ENCODE peak calls at places on chromosomes 16 and 17, in four cellular contexts. One of them, this sample, is unnamed. For H4K20me1, the result is how much of the 10 kb centered on the place peaks cover.

GRCh38 chr16:2779978-2780898 is 3.2 kb upstream of the ELOB start:
- DNase-seq in IMR-90: no peak
- DNase-seq in fibroblast of lung: no peak
- DNase-seq in GM23248: no peak
- DNase-seq in this sample: no peak

GRCh38 chr17:16877102-16877501 is 94.8 kb downstream of the TNFRSF13B start:
- DNase-seq in IMR-90: no peak
- DNase-seq in fibroblast of lung: no peak
- DNase-seq in GM23248: peak
- DNase-seq in this sample: no peak

GRCh38 chr16:4377573-4378146 is 6.0 kb downstream of the VASN start:
- DNase-seq in IMR-90: no peak
- DNase-seq in fibroblast of lung: no peak
- DNase-seq in GM23248: peak
- DNase-seq in this sample: no peak

GRCh38 chr17:50363217-50364060 is 9.5 kb downstream of the MRPL27 start:
- DNase-seq in IMR-90: peak
- DNase-seq in fibroblast of lung: peak
- DNase-seq in GM23248: peak
- DNase-seq in this sample: no peak

GRCh38 chr17:48293319-48294192 is 136.5 kb downstream of the SKAP1 start:
- DNase-seq in IMR-90: no peak
- DNase-seq in fibroblast of lung: no peak
- DNase-seq in GM23248: no peak
- DNase-seq in this sample: no peak

GRCh38 chr16:3589441-3589921 is 12.3 kb upstream of the NLRC3 start:
- DNase-seq in IMR-90: no peak
- DNase-seq in fibroblast of lung: no peak
- DNase-seq in GM23248: no peak
- DNase-seq in this sample: no peak

GRCh38 chr16:84007520-84007919 is 35.1 kb downstream of the SLC38A8 start:
- DNase-seq in IMR-90: no peak
- DNase-seq in fibroblast of lung: no peak
- DNase-seq in GM23248: no peak
- DNase-seq in this sample: no peak

GRCh38 chr17:76027159-76027839 is at the start of gene EVPL:
- DNase-seq in IMR-90: no peak
- DNase-seq in fibroblast of lung: no peak
- DNase-seq in GM23248: no peak
- DNase-seq in this sample: peak

GRCh38 chr17:57260325-57261083 is 4.2 kb downstream of the MSI2 start:
- DNase-seq in IMR-90: no peak
- DNase-seq in fibroblast of lung: no peak
- DNase-seq in GM23248: no peak
- DNase-seq in this sample: no peak

GRCh38 chr17:75241996-75242460 is 19.4 kb downstream of the GGA3 start:
- DNase-seq in IMR-90: peak
- DNase-seq in fibroblast of lung: peak
- DNase-seq in GM23248: peak
- DNase-seq in this sample: no peak

GRCh38 chr17:13024526-13025263 is 6.9 kb upstream of the ELAC2 start:
- DNase-seq in IMR-90: peak
- DNase-seq in fibroblast of lung: peak
- DNase-seq in GM23248: peak
- DNase-seq in this sample: peak

GRCh38 chr16:3829631-3830536 is 50.6 kb downstream of the CREBBP start:
- DNase-seq in IMR-90: peak
- DNase-seq in fibroblast of lung: peak
- DNase-seq in GM23248: no peak
- DNase-seq in this sample: no peak

GRCh38 chr16:89400740-89401139 is 89.6 kb downstream of the ANKRD11 start:
- DNase-seq in IMR-90: no peak
- DNase-seq in fibroblast of lung: no peak
- DNase-seq in GM23248: no peak
- DNase-seq in this sample: no peak

GRCh38 chr16:68490829-68491575 is 42.7 kb upstream of the SMPD3 start:
- DNase-seq in IMR-90: peak
- DNase-seq in fibroblast of lung: peak
- DNase-seq in GM23248: peak
- DNase-seq in this sample: peak

GRCh38 chr16:12532871-12533610 is 270.6 kb downstream of the CPPED1 start:
- DNase-seq in IMR-90: no peak
- DNase-seq in fibroblast of lung: no peak
- DNase-seq in GM23248: no peak
- DNase-seq in this sample: peak

GRCh38 chr16:84851192-84852127 is 31.7 kb downstream of the CRISPLD2 start:
- DNase-seq in IMR-90: peak
- DNase-seq in fibroblast of lung: peak
- DNase-seq in GM23248: peak
- DNase-seq in this sample: no peak

GRCh38 chr17:70130274-70130673 is 39.1 kb upstream of the KCNJ2 start:
- DNase-seq in IMR-90: no peak
- DNase-seq in fibroblast of lung: no peak
- DNase-seq in GM23248: no peak
- DNase-seq in this sample: no peak

GRCh38 chr16:12377497-12377896 is 401.0 kb downstream of the SNX29 start:
- DNase-seq in IMR-90: no peak
- DNase-seq in fibroblast of lung: no peak
- DNase-seq in GM23248: no peak
- DNase-seq in this sample: no peak

GRCh38 chr16:89828199-89828869 is at the start of gene SPIRE2:
- DNase-seq in IMR-90: peak
- DNase-seq in fibroblast of lung: peak
- DNase-seq in GM23248: peak
- DNase-seq in this sample: peak

GRCh38 chr17:79721993-79722671 is 8.6 kb upstream of the ENPP7 start:
- DNase-seq in IMR-90: no peak
- DNase-seq in fibroblast of lung: no peak
- DNase-seq in GM23248: peak
- DNase-seq in this sample: no peak

GRCh38 chr16:54766355-54766754 is 164.3 kb upstream of the IRX5 start:
- DNase-seq in IMR-90: no peak
- DNase-seq in fibroblast of lung: no peak
- DNase-seq in GM23248: no peak
- DNase-seq in this sample: no peak

GRCh38 chr17:77086433-77087010 is 54.2 kb upstream of the SEC14L1 start:
- DNase-seq in IMR-90: peak
- DNase-seq in fibroblast of lung: peak
- DNase-seq in GM23248: peak
- DNase-seq in this sample: peak

GRCh38 chr17:48542114-48542955 is 2.6 kb downstream of the HOXB2 start:
- DNase-seq in IMR-90: peak
- DNase-seq in fibroblast of lung: no peak
- DNase-seq in GM23248: peak
- DNase-seq in this sample: no peak

GRCh38 chr16:2473999-2474876 is 689 bp upstream of the TBC1D24 start:
- DNase-seq in IMR-90: peak
- DNase-seq in fibroblast of lung: peak
- DNase-seq in GM23248: peak
- DNase-seq in this sample: peak

GRCh38 chr17:63434951-63435571 is 11.0 kb downstream of the CYB561 start:
- DNase-seq in IMR-90: peak
- DNase-seq in fibroblast of lung: peak
- DNase-seq in GM23248: peak
- DNase-seq in this sample: peak

GRCh38 chr17:79150799-79151198 is 76.2 kb downstream of the ENGASE start:
- DNase-seq in IMR-90: no peak
- DNase-seq in fibroblast of lung: no peak
- DNase-seq in GM23248: no peak
- DNase-seq in this sample: no peak

GRCh38 chr16:14056970-14057369 is 14.1 kb upstream of the MRTFB start:
- DNase-seq in IMR-90: no peak
- DNase-seq in fibroblast of lung: peak
- DNase-seq in GM23248: peak
- DNase-seq in this sample: no peak

GRCh38 chr16:14057878-14058382 is 13.2 kb upstream of the MRTFB start:
- DNase-seq in IMR-90: no peak
- DNase-seq in fibroblast of lung: peak
- DNase-seq in GM23248: no peak
- DNase-seq in this sample: no peak

GRCh38 chr16:14063618-14064581 is 7.2 kb upstream of the MRTFB start:
- DNase-seq in IMR-90: no peak
- DNase-seq in fibroblast of lung: peak
- DNase-seq in GM23248: no peak
- DNase-seq in this sample: no peak

GRCh38 chr16:14061732-14062259 is 9.3 kb upstream of the MRTFB start:
- DNase-seq in IMR-90: no peak
- DNase-seq in fibroblast of lung: no peak
- DNase-seq in GM23248: no peak
- DNase-seq in this sample: no peak

GRCh38 chr16:14062261-14062660 is 8.9 kb upstream of the MRTFB start:
- DNase-seq in IMR-90: no peak
- DNase-seq in fibroblast of lung: no peak
- DNase-seq in GM23248: no peak
- DNase-seq in this sample: no peak
- H4K20me1 ChIP-seq in IMR-90: under half
- H4K20me1 ChIP-seq in fibroblast of lung: under half
- H4K20me1 ChIP-seq in GM23248: under half
- H4K20me1 ChIP-seq in this sample: under half

GRCh38 chr17:5466295-5466694 is 2.5 kb downstream of the DHX33 start:
- DNase-seq in IMR-90: no peak
- DNase-seq in fibroblast of lung: no peak
- DNase-seq in GM23248: no peak
- DNase-seq in this sample: no peak
- H3K4me2 ChIP-seq in IMR-90: no peak
- H3K4me2 ChIP-seq in fibroblast of lung: peak
- H3K4me2 ChIP-seq in GM23248: peak
- H3K4me2 ChIP-seq in this sample: peak

DNA sequence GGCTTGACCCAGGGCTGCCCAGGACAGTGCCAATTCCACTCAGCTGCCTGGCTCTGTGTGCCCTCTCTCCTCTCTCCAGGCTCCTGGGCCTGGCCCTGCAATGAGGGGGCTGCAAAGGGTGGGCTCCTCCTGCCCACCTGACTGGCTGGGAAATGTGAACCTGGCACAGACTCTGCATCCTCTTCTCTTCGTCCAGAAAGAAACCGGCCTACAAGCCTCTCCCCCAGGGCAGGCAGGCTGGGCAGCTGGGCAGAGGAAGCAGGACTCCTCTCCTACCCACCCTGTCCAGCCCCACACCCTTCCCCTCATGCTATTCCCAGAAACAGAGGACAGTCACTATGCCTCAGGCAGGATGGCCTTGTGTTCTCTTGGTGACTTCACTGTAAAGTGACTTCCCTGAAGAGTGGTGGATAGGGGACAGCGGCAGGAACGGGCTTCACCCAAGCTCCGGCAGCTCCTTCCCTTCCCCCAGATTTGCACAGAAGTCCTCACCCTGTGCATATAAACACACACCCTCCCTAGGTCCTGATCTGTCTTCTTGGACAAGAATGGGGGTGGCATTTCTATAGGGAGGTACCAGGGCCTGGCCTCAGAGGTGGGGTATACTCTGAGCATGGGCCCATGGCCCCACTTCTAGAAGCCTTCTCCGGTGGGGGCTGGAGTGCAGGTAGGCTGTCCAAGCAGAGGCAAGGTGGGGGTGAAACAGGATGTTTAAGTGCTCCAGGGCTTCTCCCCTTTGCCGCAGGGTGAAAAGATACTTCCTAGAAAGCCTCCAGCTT is 4.9 kb upstream of the STAT5A start:
- DNase-seq in IMR-90: no peak
- DNase-seq in fibroblast of lung: no peak
- DNase-seq in GM23248: no peak
- DNase-seq in this sample: no peak
- H3K27ac ChIP-seq in IMR-90: no peak
- H3K27ac ChIP-seq in fibroblast of lung: no peak
- H3K27ac ChIP-seq in GM23248: no peak
- H3K27ac ChIP-seq in this sample: no peak

DNA sequence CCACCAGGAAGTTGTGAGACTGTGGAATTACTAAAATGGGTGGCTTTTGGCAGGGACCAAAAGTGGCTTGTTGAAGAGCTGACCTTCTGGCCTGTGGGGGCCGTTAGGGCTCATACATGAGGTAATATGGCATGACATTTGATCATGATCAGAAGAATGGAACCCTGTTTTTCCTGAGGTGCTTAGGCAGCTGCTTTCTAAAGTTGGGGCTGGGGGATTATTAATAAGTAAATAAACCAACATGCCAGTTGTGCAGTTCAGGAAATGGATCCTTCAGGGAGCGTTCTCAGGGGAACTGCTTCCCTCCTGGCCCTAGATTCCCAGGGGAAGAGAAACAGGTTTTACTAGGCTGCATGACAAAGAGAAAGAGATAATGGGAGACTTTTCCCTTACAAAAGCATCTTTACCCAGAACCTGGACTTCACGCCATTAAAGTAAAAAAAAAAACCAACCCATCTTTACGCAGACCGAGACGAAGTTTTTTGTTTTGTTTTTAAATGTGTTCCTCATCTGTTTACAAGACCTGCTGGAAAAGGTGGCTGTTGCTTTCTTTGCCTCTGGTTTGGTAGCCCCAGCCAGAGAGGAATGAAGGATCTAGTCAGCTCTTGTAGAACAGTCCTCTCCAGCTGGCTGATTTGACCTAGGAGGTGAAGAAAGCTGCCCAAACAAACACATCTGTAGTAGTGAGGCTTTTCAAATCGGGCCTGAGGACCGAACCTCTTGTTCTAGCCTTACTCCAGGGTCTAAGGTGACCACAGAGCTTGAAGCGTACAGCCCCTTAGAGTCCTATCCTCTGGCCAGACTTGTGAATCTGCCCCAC is 22.7 kb downstream of the YPEL2 start:
- DNase-seq in IMR-90: no peak
- DNase-seq in fibroblast of lung: no peak
- DNase-seq in GM23248: no peak
- DNase-seq in this sample: no peak
- H4K20me1 ChIP-seq in IMR-90: under half
- H4K20me1 ChIP-seq in fibroblast of lung: under half
- H4K20me1 ChIP-seq in GM23248: under half
- H4K20me1 ChIP-seq in this sample: under half

DNA sequence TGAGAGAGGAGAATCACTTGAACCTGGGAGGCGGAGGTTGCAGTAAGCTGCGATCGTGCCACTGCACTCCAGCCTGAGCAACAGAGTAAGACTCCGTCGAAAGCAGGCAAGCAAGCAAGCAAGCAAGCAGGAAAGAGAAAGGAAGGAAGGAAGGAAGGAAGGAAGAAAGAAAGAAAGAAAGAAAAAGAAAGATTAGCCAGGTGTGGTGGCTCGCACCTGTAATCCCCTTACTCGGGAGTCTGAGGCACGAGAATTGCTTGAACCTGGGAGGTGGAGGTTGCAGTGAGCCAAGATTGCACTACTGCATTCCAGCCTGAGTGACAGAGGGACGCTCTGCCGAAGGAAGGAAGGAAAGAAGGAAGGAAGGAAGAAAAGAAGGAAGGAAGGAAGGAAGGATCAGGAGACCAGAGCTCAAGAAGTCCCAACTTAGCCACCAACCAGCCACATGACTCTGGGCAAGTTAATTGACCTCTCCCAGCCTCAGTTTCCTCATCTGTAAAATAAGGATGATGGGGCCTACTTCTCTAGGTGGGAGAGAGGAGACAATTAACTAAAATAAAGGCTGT is 6.5 kb downstream of the GFAP start:
- DNase-seq in IMR-90: no peak
- DNase-seq in fibroblast of lung: no peak
- DNase-seq in GM23248: no peak
- DNase-seq in this sample: no peak
- H3K4me2 ChIP-seq in IMR-90: no peak
- H3K4me2 ChIP-seq in fibroblast of lung: no peak
- H3K4me2 ChIP-seq in GM23248: no peak
- H3K4me2 ChIP-seq in this sample: no peak

This sample was measured in DND-41.